ENCODE peak calls at places on chromosomes 5 and 9, in four cellular contexts. B is uterus; M is activated CD8-positive, alpha-beta T cell treated with anti-CD3 and anti-CD28 coated beads for 36 hours; F is fibroblast of pulmonary artery. K is an unnamed sample.

GRCh38 chr9:127954831-127955293 is 17.2 kb upstream of the DPM2 start:
- DNase-seq in B (no peak), M (no peak), F (no peak), K (no peak)

GRCh38 chr5:32713396-32714381 is 2.6 kb downstream of the NPR3 start:
- DNase-seq in F (no peak), B (no peak), M (peak; percentile 2), K (no peak)

GRCh38 chr9:134492281-134492691 is 149.3 kb upstream of the COL5A1 start:
- DNase-seq in M (no peak), B (peak; percentile 86), F (peak; percentile 95), K (no peak)

GRCh38 chr9:130197888-130198287 is 25.7 kb downstream of the NCS1 start:
- DNase-seq in F (no peak), B (no peak), M (no peak), K (no peak)

GRCh38 chr9:33426843-33427293 is 20.5 kb downstream of the AQP3 start:
- DNase-seq in B (no peak), F (no peak), M (no peak), K (no peak)

GRCh38 chr9:73006986-73007385 is 54.1 kb upstream of the ALDH1A1 start:
- DNase-seq in B (no peak), F (no peak), M (no peak), K (no peak)

GRCh38 chr9:38405841-38406240 is 13.3 kb downstream of the ALDH1B1 start:
- DNase-seq in F (no peak), B (no peak), M (no peak), K (no peak)

GRCh38 chr5:27702339-27702820 is 664.0 kb upstream of the CDH9 start:
- DNase-seq in M (no peak), F (peak; percentile 58), B (no peak), K (no peak)

GRCh38 chr9:14096182-14096922 is 217.6 kb downstream of the NFIB start:
- DNase-seq in B (peak; percentile 36), M (no peak), F (peak; percentile 89), K (no peak)

GRCh38 chr9:26296910-26297309 is 595.7 kb downstream of the CAAP1 start:
- DNase-seq in B (no peak), F (peak; percentile 60), M (no peak), K (no peak)

GRCh38 chr9:96651626-96652025 is 3.5 kb downstream of the PRXL2C start:
- DNase-seq in F (peak; percentile 57), M (no peak), B (no peak), K (no peak)

GRCh38 chr5:118220491-118220890 is 767.9 kb downstream of the DTWD2 start:
- DNase-seq in F (no peak), B (no peak), M (no peak), K (no peak)

GRCh38 chr5:79030663-79031480 is 38.6 kb downstream of the DMGDH start:
- DNase-seq in F (no peak), M (no peak), B (no peak), K (no peak)

GRCh38 chr9:34437006-34437925 is 21.1 kb downstream of the FAM219A start:
- DNase-seq in M (peak; percentile 81), F (peak; percentile 91), B (peak; percentile 47), K (peak; percentile 27)

GRCh38 chr5:56520951-56521350 is 287.8 kb upstream of the ANKRD55 start:
- DNase-seq in M (no peak), F (no peak), B (no peak), K (no peak)

GRCh38 chr5:5619546-5619945 is 197.1 kb downstream of the ICE1 start:
- DNase-seq in M (no peak), B (no peak), F (no peak), K (no peak)

GRCh38 chr5:90940227-90940995 is 381.8 kb downstream of the ADGRV1 start:
- DNase-seq in B (no peak), F (peak; percentile 46), M (peak; percentile 87), K (no peak)

GRCh38 chr9:75086443-75087278 is 1.3 kb downstream of the NMRK1 start:
- DNase-seq in F (no peak), B (peak; percentile 26), M (peak; percentile 48), K (no peak)

GRCh38 chr5:35736280-35736679 is 118.6 kb downstream of the SPEF2 start:
- DNase-seq in F (no peak), B (no peak), M (peak; percentile 87), K (no peak)

GRCh38 chr9:89658931-89659330 is 54.1 kb downstream of the GADD45G start:
- DNase-seq in F (no peak), M (no peak), B (no peak), K (no peak)

GRCh38 chr9:83219154-83219923 is 156.4 kb upstream of the RASEF start:
- DNase-seq in F (peak; percentile 80), M (peak; percentile 38), B (peak; percentile 67), K (peak; percentile 32)

GRCh38 chr5:67577424-67577823 is 380.8 kb upstream of the CD180 start:
- DNase-seq in F (peak; percentile 22), M (no peak), B (no peak), K (no peak)

GRCh38 chr9:114321759-114322158 is 1.1 kb upstream of the ORM1 start:
- DNase-seq in B (no peak), M (no peak), F (no peak), K (no peak)

GRCh38 chr5:178430187-178431062 is 159.8 kb downstream of the COL23A1 start:
- DNase-seq in B (no peak), F (no peak), M (no peak), K (no peak)

GRCh38 chr9:22913518-22913917 is 466.9 kb downstream of the DMRTA1 start:
- DNase-seq in M (no peak), B (no peak), F (no peak), K (no peak)

GRCh38 chr5:149730620-149731331 is 666 bp downstream of the PPARGC1B start:
- DNase-seq in F (no peak), M (peak; percentile 72), B (peak; percentile 27), K (no peak)

GRCh38 chr5:89211836-89212235 is 328.9 kb upstream of the MEF2C start:
- DNase-seq in F (peak; percentile 76), M (no peak), B (no peak), K (no peak)

GRCh38 chr9:97363661-97364299 is 48.1 kb upstream of the TDRD7 start:
- DNase-seq in B (no peak), F (no peak), M (no peak), K (no peak)

GRCh38 chr9:26947736-26948135 is 694 bp upstream of the PLAA start:
- DNase-seq in F (no peak), M (peak; percentile 81), B (no peak), K (no peak)

DNA sequence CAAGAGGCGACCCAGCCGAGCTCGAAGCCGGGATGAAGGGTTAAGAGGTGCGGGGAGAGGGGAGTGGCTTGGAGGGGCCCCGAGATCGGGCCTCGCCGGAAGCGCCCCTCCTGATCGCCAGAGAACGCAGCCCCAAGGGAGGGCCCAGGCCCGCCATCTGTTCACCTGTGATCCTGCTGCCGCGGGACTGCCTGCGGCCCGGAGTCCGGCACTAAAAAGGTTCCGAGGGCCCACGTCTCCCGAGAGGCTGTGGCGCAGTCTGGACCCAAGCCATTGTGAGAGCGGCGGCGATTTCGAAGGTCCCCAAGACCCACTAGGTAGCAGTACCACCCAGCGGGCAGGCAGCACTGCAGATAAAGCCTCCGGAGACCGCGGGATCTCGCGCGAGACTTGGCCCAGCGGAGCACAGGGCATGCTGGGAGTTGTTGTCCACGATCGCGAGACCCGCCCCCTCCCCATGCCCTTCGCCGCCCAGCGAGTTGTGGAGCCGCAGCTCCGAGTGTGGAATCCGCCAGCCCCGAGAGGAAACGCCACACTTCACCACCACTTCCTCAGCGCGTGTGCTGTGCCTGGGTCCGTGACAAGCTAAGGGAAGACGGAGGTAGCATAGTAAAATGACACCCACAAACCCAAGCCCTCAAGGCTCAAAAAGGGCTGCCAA is at the start of gene KIAA1191:
- DNase-seq in B (peak; percentile 94), M (peak; percentile 96), F (peak; percentile 90), K (peak; percentile 79)
- TF ChIP-seq CTCF in B (no peak), M (peak; percentile 14), F (peak; percentile 16), K (no peak)

DNA sequence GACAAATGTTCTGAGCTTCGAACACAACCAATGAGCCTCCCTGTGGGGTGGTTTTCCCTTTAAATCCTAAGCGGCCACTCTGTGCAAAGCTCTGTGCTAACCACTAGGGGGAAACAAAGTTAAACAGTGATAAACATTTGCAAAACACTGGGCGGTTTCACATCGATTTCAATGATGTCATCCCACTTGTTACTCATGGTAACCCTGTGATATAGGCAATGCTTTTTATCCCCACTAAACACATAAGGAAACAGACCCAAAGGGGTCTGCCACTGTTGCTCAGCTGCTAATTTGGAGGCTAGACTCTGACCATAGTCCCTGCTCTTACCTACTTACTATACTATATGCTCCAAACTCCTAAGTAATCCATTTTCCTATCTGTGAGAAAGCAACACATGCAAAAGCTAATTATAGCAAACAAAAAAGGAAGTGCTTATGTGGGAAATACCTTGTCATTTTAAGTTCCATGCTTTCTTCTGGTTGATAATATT is 57.3 kb downstream of the PTPN3 start:
- DNase-seq in B (peak; percentile 22), M (peak; percentile 77), F (peak; percentile 91), K (no peak)
- TF ChIP-seq CTCF in B (peak; percentile 56), M (peak; percentile 58), F (peak; percentile 92), K (no peak)

GRCh38 chr5:159257629-159258283 is 5.3 kb upstream of the UBLCP1 start:
- DNase-seq in M (no peak), F (no peak), B (no peak), K (no peak)
- TF ChIP-seq CTCF in M (no peak), F (no peak), B (no peak), K (no peak)

DNA sequence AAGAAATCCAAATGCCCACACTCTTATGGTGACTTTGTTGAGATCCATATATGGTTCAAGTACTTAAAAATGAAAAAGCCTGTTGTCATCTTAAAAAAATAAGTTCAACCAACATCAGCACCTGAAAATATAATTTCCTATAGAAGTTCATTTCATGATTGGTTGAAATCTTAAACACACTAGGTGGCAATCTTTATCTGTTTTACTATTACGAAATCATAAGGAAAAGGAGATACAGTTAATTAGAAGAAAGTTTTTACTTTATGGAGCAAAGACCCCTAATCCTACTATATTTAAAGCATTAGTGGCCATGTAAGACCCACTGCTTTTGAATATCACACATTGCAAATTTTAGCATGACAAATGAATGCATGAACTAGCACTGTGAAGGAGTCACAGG is 616.0 kb downstream of the RAB3C start:
- DNase-seq in M (no peak), B (no peak), F (no peak), K (no peak)
- TF ChIP-seq CTCF in M (no peak), B (no peak), F (no peak), K (no peak)

GRCh38 chr9:5435912-5436311 is 1.8 kb downstream of the PLGRKT start:
- DNase-seq in B (no peak), F (no peak), M (no peak), K (no peak)

GRCh38 chr9:5436441-5436840 is 1.3 kb downstream of the PLGRKT start:
- DNase-seq in B (no peak), F (no peak), M (no peak), K (no peak)

GRCh38 chr9:5438301-5439162 is 807 bp upstream of the PLGRKT start:
- DNase-seq in F (peak; percentile 48), M (peak; percentile 70), B (no peak), K (no peak)

GRCh38 chr9:5440426-5440825 is 2.7 kb upstream of the PLGRKT start:
- DNase-seq in B (no peak), M (no peak), F (no peak), K (no peak)

GRCh38 chr9:5437254-5438216 is at the start of gene PLGRKT:
- DNase-seq in B (peak; percentile 93), M (peak; percentile 95), F (peak; percentile 92), K (peak; percentile 69)
- TF ChIP-seq CTCF in B (peak; percentile 30), M (no peak), F (peak; percentile 20), K (no peak)

K was measured in omental fat pad.